ENCODE peak calls at places on chromosomes 2 and 18, in five cellular contexts. One of them, this sample, is unnamed.

GRCh38 chr2:18311413-18311812 is 249.0 kb downstream of the RDH14 start:
- DNase-seq in CD8-positive, alpha-beta memory T cell: no peak
- DNase-seq in CD4-positive, CD25-positive, alpha-beta regulatory T cell: no peak
- DNase-seq in HS-5: no peak
- DNase-seq in psoas muscle: no peak
- DNase-seq in this sample: no peak

GRCh38 chr2:173397539-173397938 is 42.9 kb downstream of the CDCA7 start:
- DNase-seq in CD8-positive, alpha-beta memory T cell: no peak
- DNase-seq in CD4-positive, CD25-positive, alpha-beta regulatory T cell: no peak
- DNase-seq in HS-5: no peak
- DNase-seq in psoas muscle: no peak
- DNase-seq in this sample: no peak

GRCh38 chr2:127415593-127416485 is 2.4 kb upstream of the PROC start:
- DNase-seq in CD8-positive, alpha-beta memory T cell: peak; percentile 89
- DNase-seq in CD4-positive, CD25-positive, alpha-beta regulatory T cell: peak; percentile 78
- DNase-seq in HS-5: no peak
- DNase-seq in psoas muscle: peak; percentile 82
- DNase-seq in this sample: no peak

GRCh38 chr2:235544687-235544965 is 50.8 kb downstream of the AGAP1 start:
- DNase-seq in CD8-positive, alpha-beta memory T cell: no peak
- DNase-seq in CD4-positive, CD25-positive, alpha-beta regulatory T cell: no peak
- DNase-seq in HS-5: no peak
- DNase-seq in psoas muscle: no peak
- DNase-seq in this sample: no peak

GRCh38 chr2:109435866-109436634 is 177.7 kb downstream of the SEPTIN10 start:
- DNase-seq in CD8-positive, alpha-beta memory T cell: no peak
- DNase-seq in CD4-positive, CD25-positive, alpha-beta regulatory T cell: no peak
- DNase-seq in HS-5: no peak
- DNase-seq in psoas muscle: peak; percentile 95
- DNase-seq in this sample: no peak

GRCh38 chr18:49728542-49728941 is 84.8 kb downstream of the ACAA2 start:
- DNase-seq in CD8-positive, alpha-beta memory T cell: no peak
- DNase-seq in CD4-positive, CD25-positive, alpha-beta regulatory T cell: no peak
- DNase-seq in HS-5: no peak
- DNase-seq in psoas muscle: peak; percentile 53
- DNase-seq in this sample: peak; percentile 11

GRCh38 chr18:51621103-51621969 is 423.9 kb upstream of the MEX3C start:
- DNase-seq in CD8-positive, alpha-beta memory T cell: no peak
- DNase-seq in CD4-positive, CD25-positive, alpha-beta regulatory T cell: no peak
- DNase-seq in HS-5: no peak
- DNase-seq in psoas muscle: no peak
- DNase-seq in this sample: peak; percentile 34

GRCh38 chr2:137333386-137333972 is 568.1 kb downstream of the THSD7B start:
- DNase-seq in CD8-positive, alpha-beta memory T cell: no peak
- DNase-seq in CD4-positive, CD25-positive, alpha-beta regulatory T cell: no peak
- DNase-seq in HS-5: peak; percentile 5
- DNase-seq in psoas muscle: no peak
- DNase-seq in this sample: no peak

GRCh38 chr2:120350801-120351324 is 4.9 kb downstream of the INHBB start:
- DNase-seq in CD8-positive, alpha-beta memory T cell: no peak
- DNase-seq in CD4-positive, CD25-positive, alpha-beta regulatory T cell: no peak
- DNase-seq in HS-5: no peak
- DNase-seq in psoas muscle: peak; percentile 45
- DNase-seq in this sample: no peak

GRCh38 chr2:11543337-11544216 is 9.7 kb downstream of the GREB1 start:
- DNase-seq in CD8-positive, alpha-beta memory T cell: no peak
- DNase-seq in CD4-positive, CD25-positive, alpha-beta regulatory T cell: no peak
- DNase-seq in HS-5: no peak
- DNase-seq in psoas muscle: no peak
- DNase-seq in this sample: no peak

GRCh38 chr2:229445013-229445412 is 173.9 kb upstream of the PID1 start:
- DNase-seq in CD8-positive, alpha-beta memory T cell: no peak
- DNase-seq in CD4-positive, CD25-positive, alpha-beta regulatory T cell: no peak
- DNase-seq in HS-5: peak; percentile 88
- DNase-seq in psoas muscle: peak; percentile 80
- DNase-seq in this sample: no peak

GRCh38 chr2:156331572-156332451 is 709 bp downstream of the NR4A2 start:
- DNase-seq in CD8-positive, alpha-beta memory T cell: peak; percentile 65
- DNase-seq in CD4-positive, CD25-positive, alpha-beta regulatory T cell: peak; percentile 46
- DNase-seq in HS-5: peak; percentile 46
- DNase-seq in psoas muscle: peak; percentile 78
- DNase-seq in this sample: no peak

GRCh38 chr18:62715439-62715792 is at the start of gene PHLPP1:
- DNase-seq in CD8-positive, alpha-beta memory T cell: no peak
- DNase-seq in CD4-positive, CD25-positive, alpha-beta regulatory T cell: no peak
- DNase-seq in HS-5: no peak
- DNase-seq in psoas muscle: no peak
- DNase-seq in this sample: peak; percentile 63

GRCh38 chr2:54403512-54404238 is 52.5 kb upstream of the SPTBN1 start:
- DNase-seq in CD8-positive, alpha-beta memory T cell: no peak
- DNase-seq in CD4-positive, CD25-positive, alpha-beta regulatory T cell: no peak
- DNase-seq in HS-5: no peak
- DNase-seq in psoas muscle: no peak
- DNase-seq in this sample: no peak

GRCh38 chr2:46411245-46411641 is 68.1 kb upstream of the TMEM247 start:
- DNase-seq in CD8-positive, alpha-beta memory T cell: no peak
- DNase-seq in CD4-positive, CD25-positive, alpha-beta regulatory T cell: no peak
- DNase-seq in HS-5: no peak
- DNase-seq in psoas muscle: no peak
- DNase-seq in this sample: no peak

GRCh38 chr2:206610451-206610850 is 31.8 kb upstream of the FAM237A start:
- DNase-seq in CD8-positive, alpha-beta memory T cell: no peak
- DNase-seq in CD4-positive, CD25-positive, alpha-beta regulatory T cell: no peak
- DNase-seq in HS-5: no peak
- DNase-seq in psoas muscle: no peak
- DNase-seq in this sample: no peak

GRCh38 chr2:112706170-112706664 is 14.6 kb upstream of the NT5DC4 start:
- DNase-seq in CD8-positive, alpha-beta memory T cell: peak; percentile 71
- DNase-seq in CD4-positive, CD25-positive, alpha-beta regulatory T cell: no peak
- DNase-seq in HS-5: no peak
- DNase-seq in psoas muscle: no peak
- DNase-seq in this sample: no peak

This sample was measured in NCI-H187.